ENCODE peak calls at places on chromosomes 6 and 20, in five cellular contexts. T is astrocyte of the spinal cord, B is prostate gland, C is cardiac fibroblast, W is tibial nerve. L is an unnamed sample.
A peak's percentile ranks its signal among the peaks of the same experiment; 100 is the strongest.

GRCh38 chr6:3625161-3625979 is 126.1 kb downstream of the PXDC1 start:
- DNase-seq in C (no peak), W (no peak), B (no peak), T (no peak), L (no peak)

GRCh38 chr20:48640871-48641270 is 186.9 kb downstream of the PREX1 start:
- DNase-seq in T (no peak), W (no peak), C (no peak), B (no peak), L (no peak)

GRCh38 chr6:137819740-137820139 is 47.3 kb upstream of the TNFAIP3 start:
- DNase-seq in C (peak; percentile 41), B (no peak), T (no peak), W (no peak), L (no peak)

GRCh38 chr20:63378626-63379025 is 17.5 kb upstream of the CHRNA4 start:
- DNase-seq in B (no peak), C (no peak), T (no peak), W (no peak), L (no peak)

GRCh38 chr6:142853244-142854180 is 91.5 kb downstream of the HIVEP2 start:
- DNase-seq in T (no peak), C (peak; percentile 71), W (no peak), B (no peak), L (no peak)

GRCh38 chr6:40417031-40417430 is 170.1 kb downstream of the LRFN2 start:
- DNase-seq in C (no peak), W (no peak), T (no peak), B (no peak), L (no peak)

GRCh38 chr20:56689318-56689717 is 60.2 kb downstream of the TFAP2C start:
- DNase-seq in W (no peak), T (peak; percentile 7), C (no peak), B (peak; percentile 7), L (no peak)

GRCh38 chr20:23546435-23547144 is 21.7 kb downstream of the CST9L start:
- DNase-seq in W (no peak), B (no peak), T (no peak), C (no peak), L (no peak)

GRCh38 chr6:129607581-129608186 is 102.3 kb downstream of the ARHGAP18 start:
- DNase-seq in T (peak; percentile 35), C (peak; percentile 54), W (no peak), B (no peak), L (no peak)

GRCh38 chr6:5457983-5458683 is 196.8 kb downstream of the FARS2 start:
- DNase-seq in B (peak; percentile 98), T (no peak), C (no peak), W (no peak), L (no peak)

GRCh38 chr6:134026597-134026996 is 25.8 kb downstream of the SLC2A12 start:
- DNase-seq in C (peak; percentile 29), W (no peak), T (peak; percentile 69), B (no peak), L (no peak)

GRCh38 chr6:140253096-140253495 is 878.6 kb upstream of the CITED2 start:
- DNase-seq in C (peak; percentile 62), W (no peak), B (no peak), T (no peak), L (no peak)

GRCh38 chr20:57658447-57659130 is 38.4 kb upstream of the ZBP1 start:
- DNase-seq in C (no peak), B (peak; percentile 7), W (no peak), T (no peak), L (peak; percentile 80)

GRCh38 chr20:61297981-61298380 is 45.9 kb downstream of the CDH4 start:
- DNase-seq in T (peak; percentile 90), C (peak; percentile 51), B (no peak), W (no peak), L (no peak)

GRCh38 chr6:143620461-143620860 is 57.3 kb upstream of the PHACTR2 start:
- DNase-seq in C (peak; percentile 23), B (no peak), T (peak; percentile 42), W (no peak), L (no peak)

GRCh38 chr6:33414592-33415271 is 3.2 kb downstream of the CUTA start:
- DNase-seq in T (no peak), W (no peak), C (no peak), B (no peak), L (no peak)

GRCh38 chr20:58542411-58543095 is 27.4 kb upstream of the APCDD1L start:
- DNase-seq in T (no peak), W (no peak), C (peak; percentile 61), B (no peak), L (no peak)

GRCh38 chr20:47281376-47281775 is 75.1 kb downstream of the ZMYND8 start:
- DNase-seq in T (no peak), B (no peak), W (no peak), C (no peak), L (no peak)

GRCh38 chr20:44714102-44714700 is 968 bp upstream of the CCN5 start:
- DNase-seq in C (no peak), W (no peak), B (peak; percentile 41), T (no peak), L (no peak)

GRCh38 chr6:75300206-75300605 is 15.6 kb upstream of the TMEM30A start:
- DNase-seq in T (no peak), B (no peak), C (no peak), W (no peak), L (no peak)

GRCh38 chr6:6920984-6921313 is 186.8 kb upstream of the RREB1 start:
- DNase-seq in T (no peak), C (no peak), B (no peak), W (no peak), L (no peak)

GRCh38 chr6:149043476-149044130 is 273.9 kb upstream of the TAB2 start:
- DNase-seq in B (no peak), C (peak; percentile 28), T (no peak), W (no peak), L (no peak)

GRCh38 chr6:101296184-101296583 is 97.3 kb upstream of the GRIK2 start:
- DNase-seq in T (peak; percentile 65), C (peak; percentile 75), W (no peak), B (no peak), L (no peak)

GRCh38 chr6:19415605-19416326 is 421.4 kb upstream of the ID4 start:
- DNase-seq in C (peak; percentile 76), T (peak; percentile 58), W (no peak), B (no peak), L (no peak)

GRCh38 chr6:73675466-73676098 is 20.4 kb upstream of the CD109 start:
- DNase-seq in T (peak; percentile 78), W (peak; percentile 99), B (peak; percentile 80), C (peak; percentile 86), L (no peak)

GRCh38 chr20:61935926-61936700 is 129.6 kb downstream of the TAF4 start:
- DNase-seq in C (no peak), T (no peak), B (no peak), W (no peak), L (peak; percentile 58)

GRCh38 chr6:161246725-161247124 is 27.1 kb downstream of the AGPAT4 start:
- DNase-seq in C (no peak), W (no peak), B (no peak), T (no peak), L (no peak)

GRCh38 chr20:59351148-59352040 is 51.0 kb downstream of the EDN3 start:
- DNase-seq in B (no peak), W (no peak), T (no peak), C (no peak), L (no peak)

GRCh38 chr6:43147691-43148477 is 23.2 kb upstream of the SRF start:
- DNase-seq in T (no peak), B (no peak), C (no peak), W (no peak), L (no peak)

GRCh38 chr20:8476023-8476422 is 344.0 kb downstream of the PLCB1 start:
- DNase-seq in T (no peak), B (no peak), C (peak; percentile 17), W (no peak), L (no peak)

GRCh38 chr6:2839195-2839981 is 2.3 kb downstream of the SERPINB1 start:
- DNase-seq in B (no peak), W (no peak), T (peak; percentile 68), C (peak; percentile 67), L (no peak)

GRCh38 chr6:96236471-96236870 is 220.7 kb downstream of the FUT9 start:
- DNase-seq in T (peak; percentile 54), C (no peak), W (no peak), B (no peak), L (no peak)

DNA sequence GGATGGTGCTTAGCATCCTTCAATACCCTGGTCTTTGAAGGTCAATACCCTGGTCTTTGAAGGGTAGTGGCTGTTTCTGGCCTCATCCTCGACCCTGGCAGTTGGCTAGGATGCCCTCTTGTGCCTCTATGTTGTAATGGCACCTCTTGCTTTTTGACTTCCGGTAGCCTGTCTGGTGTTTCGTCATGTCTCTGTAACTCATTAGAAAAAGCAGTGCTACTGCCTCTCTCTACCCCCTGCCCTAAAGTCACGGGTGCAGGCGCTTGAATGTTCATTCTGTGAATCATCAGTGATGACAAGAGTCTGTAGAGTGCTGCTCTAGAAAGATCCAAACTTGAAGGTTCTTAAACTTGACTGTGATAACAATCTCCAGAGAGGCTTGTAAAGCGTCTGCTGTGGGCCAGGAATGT is 28.3 kb downstream of the RSPO4 start:
- DNase-seq in T (peak; percentile 1), B (no peak), C (peak; percentile 58), W (no peak), L (no peak)
- TF ChIP-seq CTCF in T (peak; percentile 6), B (no peak), C (peak; percentile 52), W (no peak), L (peak; percentile 58)

GRCh38 chr6:84280030-84280429 is 52.6 kb upstream of the CEP162 start:
- DNase-seq in T (no peak), W (no peak), B (no peak), C (peak; percentile 62), L (no peak)

GRCh38 chr6:84280639-84281038 is 53.2 kb upstream of the CEP162 start:
- DNase-seq in B (no peak), C (no peak), W (no peak), T (no peak), L (no peak)

GRCh38 chr6:84282566-84282965 is 55.1 kb upstream of the CEP162 start:
- DNase-seq in W (no peak), B (no peak), C (peak; percentile 26), T (peak; percentile 74), L (no peak)

GRCh38 chr6:84284428-84285033 is 57.1 kb upstream of the CEP162 start:
- DNase-seq in T (no peak), B (no peak), C (peak; percentile 37), W (no peak), L (no peak)
- TF ChIP-seq CTCF in T (peak; percentile 38), B (no peak), C (peak; percentile 40), W (no peak), L (peak; percentile 63)

GRCh38 chr6:37618916-37619605 is 78.6 kb downstream of the MDGA1 start:
- DNase-seq in W (no peak), B (no peak), T (no peak), C (no peak), L (no peak)
- TF ChIP-seq CTCF in W (no peak), B (no peak), T (no peak), C (no peak), L (no peak)

GRCh38 chr6:166996406-166996805 is 2.8 kb upstream of the CEP43 start:
- DNase-seq in C (peak; percentile 71), T (peak; percentile 36), B (no peak), W (no peak), L (no peak)

GRCh38 chr6:166997768-166998255 is 1.4 kb upstream of the CEP43 start:
- DNase-seq in B (peak; percentile 57), W (no peak), T (peak; percentile 69), C (peak; percentile 81), L (no peak)

GRCh38 chr6:166998256-166999144 is 697 bp upstream of the CEP43 start:
- DNase-seq in W (no peak), B (peak; percentile 11), T (no peak), C (peak; percentile 4), L (peak; percentile 97)

GRCh38 chr6:166999145-166999844 is at the start of gene CEP43:
- DNase-seq in C (peak; percentile 95), T (peak; percentile 97), W (peak; percentile 87), B (peak; percentile 88), L (peak; percentile 96)

GRCh38 chr6:166997348-166997747 is 1.8 kb upstream of the CEP43 start:
- DNase-seq in C (no peak), B (no peak), W (no peak), T (no peak), L (no peak)
- TF ChIP-seq CTCF in C (no peak), B (no peak), W (no peak), T (no peak), L (no peak)

L was measured in chondrocyte.